ENCODE peak calls at places on chromosome 7, in ten cellular contexts. One of them, this sample, is unnamed.
A peak's percentile ranks its signal among the peaks of the same experiment; 100 is the strongest.

GRCh38 chr7:158596745-158597144 is 9.1 kb upstream of the PTPRN2 start:
- DNase-seq in NCI-H510A treated with DMSO at 0.1 percent for 48 hours: no peak
- DNase-seq in GM23338: no peak
- DNase-seq in A172: no peak
- DNase-seq in stimulated activated naive B cell treated with anti-CD40 and anti-IgM and Interleukin-4, amounts not matched to agents 10 μg/mL and 1 μg/mL and 100 μg/mL, for 72 hours: no peak
- DNase-seq in IMR-90: no peak
- DNase-seq in ovary: no peak
- DNase-seq in NCI-H1092: no peak
- DNase-seq in central memory CD4-positive, alpha-beta T cell: no peak
- DNase-seq in T-cell: no peak
- DNase-seq in this sample: no peak

GRCh38 chr7:156079156-156079555 is 266.9 kb upstream of the SHH start:
- DNase-seq in NCI-H510A treated with DMSO at 0.1 percent for 48 hours: no peak
- DNase-seq in GM23338: no peak
- DNase-seq in A172: no peak
- DNase-seq in stimulated activated naive B cell treated with anti-CD40 and anti-IgM and Interleukin-4, amounts not matched to agents 10 μg/mL and 1 μg/mL and 100 μg/mL, for 72 hours: no peak
- DNase-seq in IMR-90: no peak
- DNase-seq in ovary: no peak
- DNase-seq in NCI-H1092: no peak
- DNase-seq in central memory CD4-positive, alpha-beta T cell: no peak
- DNase-seq in T-cell: no peak
- DNase-seq in this sample: no peak

GRCh38 chr7:97770845-97771244 is 39.0 kb downstream of the TAC1 start:
- DNase-seq in NCI-H510A treated with DMSO at 0.1 percent for 48 hours: no peak
- DNase-seq in GM23338: no peak
- DNase-seq in A172: peak; percentile 71
- DNase-seq in stimulated activated naive B cell treated with anti-CD40 and anti-IgM and Interleukin-4, amounts not matched to agents 10 μg/mL and 1 μg/mL and 100 μg/mL, for 72 hours: no peak
- DNase-seq in IMR-90: no peak
- DNase-seq in ovary: no peak
- DNase-seq in NCI-H1092: no peak
- DNase-seq in central memory CD4-positive, alpha-beta T cell: no peak
- DNase-seq in T-cell: no peak
- DNase-seq in this sample: no peak

GRCh38 chr7:66639773-66640172 is 11.1 kb downstream of the KCTD7 start:
- DNase-seq in NCI-H510A treated with DMSO at 0.1 percent for 48 hours: no peak
- DNase-seq in GM23338: no peak
- DNase-seq in A172: no peak
- DNase-seq in stimulated activated naive B cell treated with anti-CD40 and anti-IgM and Interleukin-4, amounts not matched to agents 10 μg/mL and 1 μg/mL and 100 μg/mL, for 72 hours: no peak
- DNase-seq in IMR-90: no peak
- DNase-seq in ovary: no peak
- DNase-seq in NCI-H1092: no peak
- DNase-seq in central memory CD4-positive, alpha-beta T cell: no peak
- DNase-seq in T-cell: no peak
- DNase-seq in this sample: no peak

GRCh38 chr7:13009517-13009916 is 322.1 kb downstream of the ARL4A start:
- DNase-seq in NCI-H510A treated with DMSO at 0.1 percent for 48 hours: no peak
- DNase-seq in GM23338: no peak
- DNase-seq in A172: no peak
- DNase-seq in stimulated activated naive B cell treated with anti-CD40 and anti-IgM and Interleukin-4, amounts not matched to agents 10 μg/mL and 1 μg/mL and 100 μg/mL, for 72 hours: no peak
- DNase-seq in IMR-90: no peak
- DNase-seq in ovary: no peak
- DNase-seq in NCI-H1092: no peak
- DNase-seq in central memory CD4-positive, alpha-beta T cell: no peak
- DNase-seq in T-cell: no peak
- DNase-seq in this sample: no peak

GRCh38 chr7:138556771-138557484 is 96.9 kb downstream of the TRIM24 start:
- DNase-seq in NCI-H510A treated with DMSO at 0.1 percent for 48 hours: no peak
- DNase-seq in GM23338: peak; percentile 23
- DNase-seq in A172: no peak
- DNase-seq in stimulated activated naive B cell treated with anti-CD40 and anti-IgM and Interleukin-4, amounts not matched to agents 10 μg/mL and 1 μg/mL and 100 μg/mL, for 72 hours: no peak
- DNase-seq in IMR-90: no peak
- DNase-seq in ovary: no peak
- DNase-seq in NCI-H1092: no peak
- DNase-seq in central memory CD4-positive, alpha-beta T cell: no peak
- DNase-seq in T-cell: no peak
- DNase-seq in this sample: no peak

GRCh38 chr7:132240262-132240661 is 336.0 kb downstream of the PLXNA4 start:
- DNase-seq in NCI-H510A treated with DMSO at 0.1 percent for 48 hours: peak; percentile 50
- DNase-seq in GM23338: no peak
- DNase-seq in A172: no peak
- DNase-seq in stimulated activated naive B cell treated with anti-CD40 and anti-IgM and Interleukin-4, amounts not matched to agents 10 μg/mL and 1 μg/mL and 100 μg/mL, for 72 hours: no peak
- DNase-seq in IMR-90: no peak
- DNase-seq in ovary: no peak
- DNase-seq in NCI-H1092: peak; percentile 84
- DNase-seq in central memory CD4-positive, alpha-beta T cell: no peak
- DNase-seq in T-cell: no peak
- DNase-seq in this sample: no peak

GRCh38 chr7:127536426-127537152 is 48.8 kb downstream of the GCC1 start:
- DNase-seq in NCI-H510A treated with DMSO at 0.1 percent for 48 hours: no peak
- DNase-seq in GM23338: peak; percentile 44
- DNase-seq in A172: no peak
- DNase-seq in stimulated activated naive B cell treated with anti-CD40 and anti-IgM and Interleukin-4, amounts not matched to agents 10 μg/mL and 1 μg/mL and 100 μg/mL, for 72 hours: no peak
- DNase-seq in IMR-90: no peak
- DNase-seq in ovary: no peak
- DNase-seq in NCI-H1092: no peak
- DNase-seq in central memory CD4-positive, alpha-beta T cell: no peak
- DNase-seq in T-cell: no peak
- DNase-seq in this sample: no peak

GRCh38 chr7:117802660-117803059 is 70.6 kb downstream of the CTTNBP2 start:
- DNase-seq in NCI-H510A treated with DMSO at 0.1 percent for 48 hours: no peak
- DNase-seq in GM23338: no peak
- DNase-seq in A172: no peak
- DNase-seq in stimulated activated naive B cell treated with anti-CD40 and anti-IgM and Interleukin-4, amounts not matched to agents 10 μg/mL and 1 μg/mL and 100 μg/mL, for 72 hours: no peak
- DNase-seq in IMR-90: no peak
- DNase-seq in ovary: no peak
- DNase-seq in NCI-H1092: no peak
- DNase-seq in central memory CD4-positive, alpha-beta T cell: no peak
- DNase-seq in T-cell: no peak
- DNase-seq in this sample: no peak

GRCh38 chr7:149713731-149714068 is 59.7 kb downstream of the ZNF467 start:
- DNase-seq in NCI-H510A treated with DMSO at 0.1 percent for 48 hours: no peak
- DNase-seq in GM23338: peak; percentile 39
- DNase-seq in A172: no peak
- DNase-seq in stimulated activated naive B cell treated with anti-CD40 and anti-IgM and Interleukin-4, amounts not matched to agents 10 μg/mL and 1 μg/mL and 100 μg/mL, for 72 hours: no peak
- DNase-seq in IMR-90: no peak
- DNase-seq in ovary: peak; percentile 48
- DNase-seq in NCI-H1092: no peak
- DNase-seq in central memory CD4-positive, alpha-beta T cell: no peak
- DNase-seq in T-cell: no peak
- DNase-seq in this sample: no peak

GRCh38 chr7:30660331-30661255 is 21.7 kb downstream of the CRHR2 start:
- DNase-seq in NCI-H510A treated with DMSO at 0.1 percent for 48 hours: peak; percentile 55
- DNase-seq in GM23338: no peak
- DNase-seq in A172: no peak
- DNase-seq in stimulated activated naive B cell treated with anti-CD40 and anti-IgM and Interleukin-4, amounts not matched to agents 10 μg/mL and 1 μg/mL and 100 μg/mL, for 72 hours: no peak
- DNase-seq in IMR-90: no peak
- DNase-seq in ovary: no peak
- DNase-seq in NCI-H1092: peak; percentile 88
- DNase-seq in central memory CD4-positive, alpha-beta T cell: no peak
- DNase-seq in T-cell: no peak
- DNase-seq in this sample: no peak

GRCh38 chr7:101940830-101941229 is 123.4 kb downstream of the CUX1 start:
- DNase-seq in NCI-H510A treated with DMSO at 0.1 percent for 48 hours: peak; percentile 34
- DNase-seq in GM23338: peak; percentile 91
- DNase-seq in A172: no peak
- DNase-seq in stimulated activated naive B cell treated with anti-CD40 and anti-IgM and Interleukin-4, amounts not matched to agents 10 μg/mL and 1 μg/mL and 100 μg/mL, for 72 hours: no peak
- DNase-seq in IMR-90: no peak
- DNase-seq in ovary: no peak
- DNase-seq in NCI-H1092: peak; percentile 4
- DNase-seq in central memory CD4-positive, alpha-beta T cell: no peak
- DNase-seq in T-cell: no peak
- DNase-seq in this sample: no peak

GRCh38 chr7:66204822-66205735 is at the start of gene TPST1:
- DNase-seq in NCI-H510A treated with DMSO at 0.1 percent for 48 hours: peak; percentile 55
- DNase-seq in GM23338: peak; percentile 96
- DNase-seq in A172: peak; percentile 87
- DNase-seq in stimulated activated naive B cell treated with anti-CD40 and anti-IgM and Interleukin-4, amounts not matched to agents 10 μg/mL and 1 μg/mL and 100 μg/mL, for 72 hours: peak; percentile 92
- DNase-seq in IMR-90: peak; percentile 84
- DNase-seq in ovary: peak; percentile 96
- DNase-seq in NCI-H1092: peak; percentile 98
- DNase-seq in central memory CD4-positive, alpha-beta T cell: peak; percentile 63
- DNase-seq in T-cell: peak; percentile 67
- DNase-seq in this sample: peak; percentile 72

GRCh38 chr7:99734987-99735386 is at the start of gene CYP3A7:
- DNase-seq in NCI-H510A treated with DMSO at 0.1 percent for 48 hours: no peak
- DNase-seq in GM23338: no peak
- DNase-seq in A172: no peak
- DNase-seq in stimulated activated naive B cell treated with anti-CD40 and anti-IgM and Interleukin-4, amounts not matched to agents 10 μg/mL and 1 μg/mL and 100 μg/mL, for 72 hours: no peak
- DNase-seq in IMR-90: peak; percentile 18
- DNase-seq in ovary: no peak
- DNase-seq in NCI-H1092: no peak
- DNase-seq in central memory CD4-positive, alpha-beta T cell: no peak
- DNase-seq in T-cell: no peak
- DNase-seq in this sample: no peak

GRCh38 chr7:49776994-49777393 is 3.6 kb downstream of the VWC2 start:
- DNase-seq in NCI-H510A treated with DMSO at 0.1 percent for 48 hours: no peak
- DNase-seq in GM23338: peak; percentile 88
- DNase-seq in A172: no peak
- DNase-seq in stimulated activated naive B cell treated with anti-CD40 and anti-IgM and Interleukin-4, amounts not matched to agents 10 μg/mL and 1 μg/mL and 100 μg/mL, for 72 hours: no peak
- DNase-seq in IMR-90: no peak
- DNase-seq in ovary: no peak
- DNase-seq in NCI-H1092: no peak
- DNase-seq in central memory CD4-positive, alpha-beta T cell: no peak
- DNase-seq in T-cell: no peak
- DNase-seq in this sample: no peak

GRCh38 chr7:102185796-102186195 is 100.9 kb upstream of the SH2B2 start:
- DNase-seq in NCI-H510A treated with DMSO at 0.1 percent for 48 hours: no peak
- DNase-seq in GM23338: no peak
- DNase-seq in A172: no peak
- DNase-seq in stimulated activated naive B cell treated with anti-CD40 and anti-IgM and Interleukin-4, amounts not matched to agents 10 μg/mL and 1 μg/mL and 100 μg/mL, for 72 hours: no peak
- DNase-seq in IMR-90: no peak
- DNase-seq in ovary: no peak
- DNase-seq in NCI-H1092: no peak
- DNase-seq in central memory CD4-positive, alpha-beta T cell: no peak
- DNase-seq in T-cell: no peak
- DNase-seq in this sample: no peak

GRCh38 chr7:94129443-94130140 is 125.4 kb upstream of the BET1 start:
- DNase-seq in NCI-H510A treated with DMSO at 0.1 percent for 48 hours: no peak
- DNase-seq in GM23338: no peak
- DNase-seq in A172: peak; percentile 76
- DNase-seq in stimulated activated naive B cell treated with anti-CD40 and anti-IgM and Interleukin-4, amounts not matched to agents 10 μg/mL and 1 μg/mL and 100 μg/mL, for 72 hours: no peak
- DNase-seq in IMR-90: peak; percentile 98
- DNase-seq in ovary: no peak
- DNase-seq in NCI-H1092: no peak
- DNase-seq in central memory CD4-positive, alpha-beta T cell: no peak
- DNase-seq in T-cell: no peak
- DNase-seq in this sample: peak; percentile 76

GRCh38 chr7:151175793-151176311 is 8.4 kb upstream of the GBX1 start:
- DNase-seq in NCI-H510A treated with DMSO at 0.1 percent for 48 hours: no peak
- DNase-seq in GM23338: peak; percentile 53
- DNase-seq in A172: no peak
- DNase-seq in stimulated activated naive B cell treated with anti-CD40 and anti-IgM and Interleukin-4, amounts not matched to agents 10 μg/mL and 1 μg/mL and 100 μg/mL, for 72 hours: no peak
- DNase-seq in IMR-90: no peak
- DNase-seq in ovary: no peak
- DNase-seq in NCI-H1092: no peak
- DNase-seq in central memory CD4-positive, alpha-beta T cell: no peak
- DNase-seq in T-cell: no peak
- DNase-seq in this sample: no peak

GRCh38 chr7:34747176-34747781 is 89.3 kb downstream of the NPSR1 start:
- DNase-seq in NCI-H510A treated with DMSO at 0.1 percent for 48 hours: peak; percentile 26
- DNase-seq in GM23338: no peak
- DNase-seq in A172: no peak
- DNase-seq in stimulated activated naive B cell treated with anti-CD40 and anti-IgM and Interleukin-4, amounts not matched to agents 10 μg/mL and 1 μg/mL and 100 μg/mL, for 72 hours: no peak
- DNase-seq in IMR-90: no peak
- DNase-seq in ovary: no peak
- DNase-seq in NCI-H1092: peak; percentile 13
- DNase-seq in central memory CD4-positive, alpha-beta T cell: no peak
- DNase-seq in T-cell: no peak
- DNase-seq in this sample: no peak

GRCh38 chr7:981793-982510 is 1.0 kb upstream of the CYP2W1 start:
- DNase-seq in NCI-H510A treated with DMSO at 0.1 percent for 48 hours: no peak
- DNase-seq in GM23338: no peak
- DNase-seq in A172: no peak
- DNase-seq in stimulated activated naive B cell treated with anti-CD40 and anti-IgM and Interleukin-4, amounts not matched to agents 10 μg/mL and 1 μg/mL and 100 μg/mL, for 72 hours: no peak
- DNase-seq in IMR-90: no peak
- DNase-seq in ovary: no peak
- DNase-seq in NCI-H1092: no peak
- DNase-seq in central memory CD4-positive, alpha-beta T cell: no peak
- DNase-seq in T-cell: no peak
- DNase-seq in this sample: no peak

GRCh38 chr7:54839538-54840213 is 80.7 kb upstream of the SEC61G start:
- DNase-seq in NCI-H510A treated with DMSO at 0.1 percent for 48 hours: no peak
- DNase-seq in GM23338: peak; percentile 77
- DNase-seq in A172: peak; percentile 78
- DNase-seq in stimulated activated naive B cell treated with anti-CD40 and anti-IgM and Interleukin-4, amounts not matched to agents 10 μg/mL and 1 μg/mL and 100 μg/mL, for 72 hours: no peak
- DNase-seq in IMR-90: peak; percentile 56
- DNase-seq in ovary: peak; percentile 36
- DNase-seq in NCI-H1092: peak; percentile 60
- DNase-seq in central memory CD4-positive, alpha-beta T cell: no peak
- DNase-seq in T-cell: no peak
- DNase-seq in this sample: peak; percentile 46

GRCh38 chr7:1839701-1840100 is 169.6 kb downstream of the ELFN1 start:
- DNase-seq in NCI-H510A treated with DMSO at 0.1 percent for 48 hours: no peak
- DNase-seq in GM23338: no peak
- DNase-seq in A172: no peak
- DNase-seq in stimulated activated naive B cell treated with anti-CD40 and anti-IgM and Interleukin-4, amounts not matched to agents 10 μg/mL and 1 μg/mL and 100 μg/mL, for 72 hours: no peak
- DNase-seq in IMR-90: no peak
- DNase-seq in ovary: no peak
- DNase-seq in NCI-H1092: no peak
- DNase-seq in central memory CD4-positive, alpha-beta T cell: no peak
- DNase-seq in T-cell: no peak
- DNase-seq in this sample: no peak

GRCh38 chr7:44195901-44196300 is 4.9 kb upstream of the YKT6 start:
- DNase-seq in NCI-H510A treated with DMSO at 0.1 percent for 48 hours: no peak
- DNase-seq in GM23338: no peak
- DNase-seq in A172: no peak
- DNase-seq in stimulated activated naive B cell treated with anti-CD40 and anti-IgM and Interleukin-4, amounts not matched to agents 10 μg/mL and 1 μg/mL and 100 μg/mL, for 72 hours: no peak
- DNase-seq in IMR-90: peak; percentile 14
- DNase-seq in ovary: no peak
- DNase-seq in NCI-H1092: no peak
- DNase-seq in central memory CD4-positive, alpha-beta T cell: no peak
- DNase-seq in T-cell: no peak
- DNase-seq in this sample: no peak

This sample was measured in AG10803.